ENCODE peak calls at places on chromosomes 13 and 19, in ten cellular contexts. One of them, this sample, is unnamed.

GRCh38 chr19:49570997-49571676 is 9.2 kb downstream of the NOSIP start:
- DNase-seq in brain microvascular endothelial cell: no peak
- DNase-seq in ovary: peak
- DNase-seq in HFFc6: no peak
- DNase-seq in cardiac fibroblast: no peak
- DNase-seq in HFF-Myc: no peak
- DNase-seq in right atrium auricular region: no peak
- DNase-seq in WTC11: no peak
- DNase-seq in hepatocyte: peak
- DNase-seq in PC-3: peak
- DNase-seq in this sample: no peak

GRCh38 chr13:34064456-34065205 is 246.7 kb downstream of the RFC3 start:
- DNase-seq in brain microvascular endothelial cell: no peak
- DNase-seq in ovary: no peak
- DNase-seq in HFFc6: no peak
- DNase-seq in cardiac fibroblast: no peak
- DNase-seq in HFF-Myc: no peak
- DNase-seq in right atrium auricular region: no peak
- DNase-seq in WTC11: no peak
- DNase-seq in hepatocyte: no peak
- DNase-seq in PC-3: peak
- DNase-seq in this sample: no peak

GRCh38 chr13:33787051-33787591 is 30.8 kb upstream of the RFC3 start:
- DNase-seq in brain microvascular endothelial cell: no peak
- DNase-seq in ovary: no peak
- DNase-seq in HFFc6: peak
- DNase-seq in cardiac fibroblast: peak
- DNase-seq in HFF-Myc: no peak
- DNase-seq in right atrium auricular region: no peak
- DNase-seq in WTC11: no peak
- DNase-seq in hepatocyte: no peak
- DNase-seq in PC-3: no peak
- DNase-seq in this sample: no peak

GRCh38 chr19:44553478-44554171 is 24.1 kb upstream of the CEACAM20 start:
- DNase-seq in brain microvascular endothelial cell: peak
- DNase-seq in ovary: no peak
- DNase-seq in HFFc6: no peak
- DNase-seq in cardiac fibroblast: peak
- DNase-seq in HFF-Myc: no peak
- DNase-seq in right atrium auricular region: peak
- DNase-seq in WTC11: no peak
- DNase-seq in hepatocyte: no peak
- DNase-seq in PC-3: no peak
- DNase-seq in this sample: no peak

GRCh38 chr13:114131581-114132418 is 623 bp downstream of the RASA3 start:
- DNase-seq in brain microvascular endothelial cell: no peak
- DNase-seq in ovary: no peak
- DNase-seq in HFFc6: no peak
- DNase-seq in cardiac fibroblast: peak
- DNase-seq in HFF-Myc: no peak
- DNase-seq in right atrium auricular region: peak
- DNase-seq in WTC11: no peak
- DNase-seq in hepatocyte: no peak
- DNase-seq in PC-3: no peak
- DNase-seq in this sample: peak

GRCh38 chr13:111302045-111302722 is 18.3 kb upstream of the TEX29 start:
- DNase-seq in brain microvascular endothelial cell: no peak
- DNase-seq in ovary: no peak
- DNase-seq in HFFc6: no peak
- DNase-seq in cardiac fibroblast: no peak
- DNase-seq in HFF-Myc: no peak
- DNase-seq in right atrium auricular region: no peak
- DNase-seq in WTC11: no peak
- DNase-seq in hepatocyte: no peak
- DNase-seq in PC-3: no peak
- DNase-seq in this sample: no peak

GRCh38 chr13:98452851-98453250 is 124.1 kb downstream of the STK24 start:
- DNase-seq in brain microvascular endothelial cell: no peak
- DNase-seq in ovary: no peak
- DNase-seq in HFFc6: no peak
- DNase-seq in cardiac fibroblast: no peak
- DNase-seq in HFF-Myc: no peak
- DNase-seq in right atrium auricular region: no peak
- DNase-seq in WTC11: no peak
- DNase-seq in hepatocyte: no peak
- DNase-seq in PC-3: no peak
- DNase-seq in this sample: no peak

GRCh38 chr19:2631213-2631821 is 71.2 kb downstream of the GNG7 start:
- DNase-seq in brain microvascular endothelial cell: no peak
- DNase-seq in ovary: no peak
- DNase-seq in HFFc6: peak
- DNase-seq in cardiac fibroblast: peak
- DNase-seq in HFF-Myc: no peak
- DNase-seq in right atrium auricular region: no peak
- DNase-seq in WTC11: no peak
- DNase-seq in hepatocyte: no peak
- DNase-seq in PC-3: peak
- DNase-seq in this sample: no peak

GRCh38 chr13:25114220-25114619 is 18.3 kb downstream of the PABPC3 start:
- DNase-seq in brain microvascular endothelial cell: peak
- DNase-seq in ovary: no peak
- DNase-seq in HFFc6: peak
- DNase-seq in cardiac fibroblast: peak
- DNase-seq in HFF-Myc: peak
- DNase-seq in right atrium auricular region: peak
- DNase-seq in WTC11: peak
- DNase-seq in hepatocyte: peak
- DNase-seq in PC-3: peak
- DNase-seq in this sample: peak

GRCh38 chr13:65268009-65268408 is 1962.1 kb downstream of the PCDH9 start:
- DNase-seq in brain microvascular endothelial cell: no peak
- DNase-seq in ovary: no peak
- DNase-seq in HFFc6: no peak
- DNase-seq in cardiac fibroblast: no peak
- DNase-seq in HFF-Myc: no peak
- DNase-seq in right atrium auricular region: no peak
- DNase-seq in WTC11: no peak
- DNase-seq in hepatocyte: no peak
- DNase-seq in PC-3: no peak
- DNase-seq in this sample: no peak

GRCh38 chr13:78317030-78317429 is 286.3 kb downstream of the POU4F1 start:
- DNase-seq in brain microvascular endothelial cell: no peak
- DNase-seq in ovary: no peak
- DNase-seq in HFFc6: no peak
- DNase-seq in cardiac fibroblast: peak
- DNase-seq in HFF-Myc: peak
- DNase-seq in right atrium auricular region: no peak
- DNase-seq in WTC11: no peak
- DNase-seq in hepatocyte: peak
- DNase-seq in PC-3: peak
- DNase-seq in this sample: no peak

GRCh38 chr13:102854675-102855074 is 8.8 kb downstream of the ERCC5 start:
- DNase-seq in brain microvascular endothelial cell: no peak
- DNase-seq in ovary: no peak
- DNase-seq in HFFc6: no peak
- DNase-seq in cardiac fibroblast: no peak
- DNase-seq in HFF-Myc: no peak
- DNase-seq in right atrium auricular region: no peak
- DNase-seq in WTC11: no peak
- DNase-seq in hepatocyte: no peak
- DNase-seq in PC-3: no peak
- DNase-seq in this sample: no peak

GRCh38 chr13:112105244-112105681 is 38.3 kb downstream of the SOX1 start:
- DNase-seq in brain microvascular endothelial cell: no peak
- DNase-seq in ovary: no peak
- DNase-seq in HFFc6: no peak
- DNase-seq in cardiac fibroblast: no peak
- DNase-seq in HFF-Myc: no peak
- DNase-seq in right atrium auricular region: no peak
- DNase-seq in WTC11: no peak
- DNase-seq in hepatocyte: no peak
- DNase-seq in PC-3: no peak
- DNase-seq in this sample: no peak

GRCh38 chr13:109821038-109821545 is 34.7 kb upstream of the IRS2 start:
- DNase-seq in brain microvascular endothelial cell: no peak
- DNase-seq in ovary: no peak
- DNase-seq in HFFc6: no peak
- DNase-seq in cardiac fibroblast: no peak
- DNase-seq in HFF-Myc: no peak
- DNase-seq in right atrium auricular region: no peak
- DNase-seq in WTC11: no peak
- DNase-seq in hepatocyte: no peak
- DNase-seq in PC-3: no peak
- DNase-seq in this sample: no peak

GRCh38 chr13:98187155-98187726 is 10.2 kb upstream of the RNF113B start:
- DNase-seq in brain microvascular endothelial cell: no peak
- DNase-seq in ovary: no peak
- DNase-seq in HFFc6: no peak
- DNase-seq in cardiac fibroblast: no peak
- DNase-seq in HFF-Myc: no peak
- DNase-seq in right atrium auricular region: no peak
- DNase-seq in WTC11: no peak
- DNase-seq in hepatocyte: no peak
- DNase-seq in PC-3: no peak
- DNase-seq in this sample: no peak

GRCh38 chr13:23608704-23609413 is 38.6 kb downstream of the TNFRSF19 start:
- DNase-seq in brain microvascular endothelial cell: peak
- DNase-seq in ovary: peak
- DNase-seq in HFFc6: peak
- DNase-seq in cardiac fibroblast: peak
- DNase-seq in HFF-Myc: peak
- DNase-seq in right atrium auricular region: no peak
- DNase-seq in WTC11: no peak
- DNase-seq in hepatocyte: no peak
- DNase-seq in PC-3: no peak
- DNase-seq in this sample: no peak

GRCh38 chr13:106083620-106084350 is 451.7 kb downstream of the EFNB2 start:
- DNase-seq in brain microvascular endothelial cell: peak
- DNase-seq in ovary: no peak
- DNase-seq in HFFc6: peak
- DNase-seq in cardiac fibroblast: peak
- DNase-seq in HFF-Myc: no peak
- DNase-seq in right atrium auricular region: no peak
- DNase-seq in WTC11: peak
- DNase-seq in hepatocyte: peak
- DNase-seq in PC-3: peak
- DNase-seq in this sample: peak

GRCh38 chr13:99357149-99357596 is 50.0 kb upstream of the GPR183 start:
- DNase-seq in brain microvascular endothelial cell: peak
- DNase-seq in ovary: no peak
- DNase-seq in HFFc6: peak
- DNase-seq in cardiac fibroblast: peak
- DNase-seq in HFF-Myc: no peak
- DNase-seq in right atrium auricular region: no peak
- DNase-seq in WTC11: no peak
- DNase-seq in hepatocyte: no peak
- DNase-seq in PC-3: peak
- DNase-seq in this sample: peak

GRCh38 chr13:51803422-51804294 is at the start of gene DHRS12:
- DNase-seq in brain microvascular endothelial cell: peak
- DNase-seq in ovary: peak
- DNase-seq in HFFc6: peak
- DNase-seq in cardiac fibroblast: peak
- DNase-seq in HFF-Myc: no peak
- DNase-seq in right atrium auricular region: peak
- DNase-seq in WTC11: peak
- DNase-seq in hepatocyte: peak
- DNase-seq in PC-3: peak
- DNase-seq in this sample: peak
- TF ChIP-seq CTCF in brain microvascular endothelial cell: no peak
- TF ChIP-seq CTCF in ovary: no peak
- TF ChIP-seq CTCF in HFFc6: no peak
- TF ChIP-seq CTCF in cardiac fibroblast: peak
- TF ChIP-seq CTCF in HFF-Myc: no peak
- TF ChIP-seq CTCF in right atrium auricular region: peak
- TF ChIP-seq CTCF in WTC11: no peak
- TF ChIP-seq CTCF in hepatocyte: no peak
- TF ChIP-seq CTCF in PC-3: no peak
- TF ChIP-seq CTCF in this sample: no peak

GRCh38 chr19:15223649-15224371 is 8.4 kb downstream of the EPHX3 start:
- DNase-seq in brain microvascular endothelial cell: no peak
- DNase-seq in ovary: no peak
- DNase-seq in HFFc6: no peak
- DNase-seq in cardiac fibroblast: no peak
- DNase-seq in HFF-Myc: no peak
- DNase-seq in right atrium auricular region: peak
- DNase-seq in WTC11: no peak
- DNase-seq in hepatocyte: no peak
- DNase-seq in PC-3: no peak
- DNase-seq in this sample: no peak
- TF ChIP-seq CTCF in brain microvascular endothelial cell: no peak
- TF ChIP-seq CTCF in ovary: no peak
- TF ChIP-seq CTCF in HFFc6: no peak
- TF ChIP-seq CTCF in cardiac fibroblast: no peak
- TF ChIP-seq CTCF in HFF-Myc: no peak
- TF ChIP-seq CTCF in right atrium auricular region: no peak
- TF ChIP-seq CTCF in WTC11: no peak
- TF ChIP-seq CTCF in hepatocyte: no peak
- TF ChIP-seq CTCF in PC-3: no peak
- TF ChIP-seq CTCF in this sample: no peak

GRCh38 chr19:796692-797527 is at the start of gene PTBP1:
- DNase-seq in brain microvascular endothelial cell: peak
- DNase-seq in ovary: peak
- DNase-seq in HFFc6: peak
- DNase-seq in cardiac fibroblast: peak
- DNase-seq in HFF-Myc: peak
- DNase-seq in right atrium auricular region: peak
- DNase-seq in WTC11: peak
- DNase-seq in hepatocyte: peak
- DNase-seq in PC-3: peak
- DNase-seq in this sample: peak
- TF ChIP-seq CTCF in brain microvascular endothelial cell: no peak
- TF ChIP-seq CTCF in ovary: no peak
- TF ChIP-seq CTCF in HFFc6: peak
- TF ChIP-seq CTCF in cardiac fibroblast: no peak
- TF ChIP-seq CTCF in HFF-Myc: no peak
- TF ChIP-seq CTCF in right atrium auricular region: no peak
- TF ChIP-seq CTCF in WTC11: no peak
- TF ChIP-seq CTCF in hepatocyte: no peak
- TF ChIP-seq CTCF in PC-3: no peak
- TF ChIP-seq CTCF in this sample: no peak

DNA sequence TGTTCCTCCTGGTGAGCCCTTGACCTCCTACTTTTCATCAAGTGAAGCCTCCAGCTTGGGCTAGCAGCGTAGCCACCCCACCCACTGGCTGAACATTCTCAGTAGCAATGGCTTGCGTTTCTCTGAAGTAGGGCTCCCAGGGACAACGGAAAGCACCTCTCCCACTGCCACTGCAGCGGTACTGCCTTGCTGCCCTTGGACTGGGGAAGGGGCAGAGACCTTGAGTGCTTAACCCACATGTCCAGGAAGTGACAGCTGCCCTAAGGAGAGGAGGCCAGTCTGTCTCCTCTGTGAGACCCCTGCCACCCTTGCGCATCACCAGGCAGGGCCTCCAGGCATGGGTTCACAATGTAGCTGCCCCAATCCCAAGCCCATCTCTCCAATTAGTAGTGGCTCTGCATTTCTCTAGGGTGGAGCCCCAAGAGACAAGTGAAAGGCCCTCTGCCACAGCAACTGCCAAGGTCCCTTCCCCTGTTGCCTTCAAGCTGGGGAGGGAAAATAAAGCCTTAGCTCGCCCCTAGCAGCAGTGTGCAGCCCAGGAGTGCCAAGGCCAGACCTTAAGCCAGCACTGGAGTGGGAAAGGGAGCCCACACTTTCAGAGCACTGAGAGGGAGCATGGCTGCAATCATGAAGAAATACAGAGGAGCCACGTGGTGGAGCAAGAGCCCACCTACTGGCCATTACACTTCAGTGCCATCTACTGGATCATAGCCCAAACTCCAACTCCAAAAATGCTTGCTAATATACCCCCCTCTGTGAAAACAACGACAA is 175.9 kb upstream of the TRPC4 start:
- DNase-seq in brain microvascular endothelial cell: peak
- DNase-seq in ovary: no peak
- DNase-seq in HFFc6: peak
- DNase-seq in cardiac fibroblast: peak
- DNase-seq in HFF-Myc: peak
- DNase-seq in right atrium auricular region: no peak
- DNase-seq in WTC11: no peak
- DNase-seq in hepatocyte: peak
- DNase-seq in PC-3: peak
- DNase-seq in this sample: no peak
- TF ChIP-seq CTCF in brain microvascular endothelial cell: peak
- TF ChIP-seq CTCF in ovary: no peak
- TF ChIP-seq CTCF in HFFc6: peak
- TF ChIP-seq CTCF in cardiac fibroblast: peak
- TF ChIP-seq CTCF in HFF-Myc: peak
- TF ChIP-seq CTCF in right atrium auricular region: peak
- TF ChIP-seq CTCF in WTC11: peak
- TF ChIP-seq CTCF in hepatocyte: peak
- TF ChIP-seq CTCF in PC-3: peak
- TF ChIP-seq CTCF in this sample: peak

This sample was measured in GM13976.